ENCODE peak calls at places on chromosomes 6 and 20, in eight cellular contexts. One of them, this sample, is unnamed.

GRCh38 chr20:31859266-31859997 is 10.9 kb downstream of the DUSP15 start:
- DNase-seq in activated T-helper 1 cell treated with anti-CD3 and anti-CD28 coated beads, Interleukin-2, amount 50 U/mL, for 16 hours: no peak
- DNase-seq in aorta: peak
- DNase-seq in astrocyte: no peak
- DNase-seq in NCI-H2171: no peak
- DNase-seq in endothelial cell: no peak
- DNase-seq in stimulated activated CD4-positive, alpha-beta T cell treated with anti-CD3 and anti-CD28 coated beads, Interleukin-1b, Interleukin-23, amount 100 ng/mL, for 4 hours: no peak
- DNase-seq in fibroblast of the aortic adventitia: no peak
- DNase-seq in this sample: no peak

GRCh38 chr20:25059866-25060465 is 2.0 kb upstream of the ACSS1 start:
- DNase-seq in stimulated activated CD4-positive, alpha-beta T cell treated with anti-CD3 and anti-CD28 coated beads, Interleukin-1b, Interleukin-23, amount 100 ng/mL, for 4 hours: no peak
- DNase-seq in aorta: no peak
- DNase-seq in activated T-helper 1 cell treated with anti-CD3 and anti-CD28 coated beads, Interleukin-2, amount 50 U/mL, for 16 hours: no peak
- DNase-seq in NCI-H2171: no peak
- DNase-seq in fibroblast of the aortic adventitia: no peak
- DNase-seq in endothelial cell: no peak
- DNase-seq in astrocyte: no peak
- DNase-seq in this sample: no peak

GRCh38 chr20:52438326-52438963 is 246.9 kb upstream of the ZFP64 start:
- DNase-seq in NCI-H2171: no peak
- DNase-seq in activated T-helper 1 cell treated with anti-CD3 and anti-CD28 coated beads, Interleukin-2, amount 50 U/mL, for 16 hours: no peak
- DNase-seq in astrocyte: no peak
- DNase-seq in endothelial cell: no peak
- DNase-seq in aorta: no peak
- DNase-seq in fibroblast of the aortic adventitia: no peak
- DNase-seq in stimulated activated CD4-positive, alpha-beta T cell treated with anti-CD3 and anti-CD28 coated beads, Interleukin-1b, Interleukin-23, amount 100 ng/mL, for 4 hours: no peak
- DNase-seq in this sample: no peak

GRCh38 chr20:61044499-61044898 is 207.6 kb upstream of the CDH4 start:
- DNase-seq in fibroblast of the aortic adventitia: no peak
- DNase-seq in aorta: no peak
- DNase-seq in astrocyte: no peak
- DNase-seq in NCI-H2171: no peak
- DNase-seq in stimulated activated CD4-positive, alpha-beta T cell treated with anti-CD3 and anti-CD28 coated beads, Interleukin-1b, Interleukin-23, amount 100 ng/mL, for 4 hours: no peak
- DNase-seq in activated T-helper 1 cell treated with anti-CD3 and anti-CD28 coated beads, Interleukin-2, amount 50 U/mL, for 16 hours: no peak
- DNase-seq in endothelial cell: no peak
- DNase-seq in this sample: no peak

GRCh38 chr6:40387871-40388264 is 199.3 kb downstream of the LRFN2 start:
- DNase-seq in endothelial cell: no peak
- DNase-seq in NCI-H2171: no peak
- DNase-seq in aorta: no peak
- DNase-seq in astrocyte: no peak
- DNase-seq in activated T-helper 1 cell treated with anti-CD3 and anti-CD28 coated beads, Interleukin-2, amount 50 U/mL, for 16 hours: no peak
- DNase-seq in stimulated activated CD4-positive, alpha-beta T cell treated with anti-CD3 and anti-CD28 coated beads, Interleukin-1b, Interleukin-23, amount 100 ng/mL, for 4 hours: no peak
- DNase-seq in fibroblast of the aortic adventitia: no peak
- DNase-seq in this sample: no peak

GRCh38 chr6:13813621-13814175 is 659 bp downstream of the MCUR1 start:
- DNase-seq in fibroblast of the aortic adventitia: peak
- DNase-seq in stimulated activated CD4-positive, alpha-beta T cell treated with anti-CD3 and anti-CD28 coated beads, Interleukin-1b, Interleukin-23, amount 100 ng/mL, for 4 hours: no peak
- DNase-seq in aorta: peak
- DNase-seq in NCI-H2171: peak
- DNase-seq in activated T-helper 1 cell treated with anti-CD3 and anti-CD28 coated beads, Interleukin-2, amount 50 U/mL, for 16 hours: no peak
- DNase-seq in endothelial cell: peak
- DNase-seq in astrocyte: peak
- DNase-seq in this sample: no peak

GRCh38 chr6:83707829-83708545 is 914 bp downstream of the SNAP91 start:
- DNase-seq in stimulated activated CD4-positive, alpha-beta T cell treated with anti-CD3 and anti-CD28 coated beads, Interleukin-1b, Interleukin-23, amount 100 ng/mL, for 4 hours: no peak
- DNase-seq in fibroblast of the aortic adventitia: no peak
- DNase-seq in endothelial cell: peak
- DNase-seq in astrocyte: peak
- DNase-seq in aorta: peak
- DNase-seq in NCI-H2171: peak
- DNase-seq in activated T-helper 1 cell treated with anti-CD3 and anti-CD28 coated beads, Interleukin-2, amount 50 U/mL, for 16 hours: no peak
- DNase-seq in this sample: no peak

GRCh38 chr6:169859978-169860703 is 108.7 kb downstream of the ERMARD start:
- DNase-seq in activated T-helper 1 cell treated with anti-CD3 and anti-CD28 coated beads, Interleukin-2, amount 50 U/mL, for 16 hours: no peak
- DNase-seq in NCI-H2171: no peak
- DNase-seq in aorta: peak
- DNase-seq in endothelial cell: no peak
- DNase-seq in stimulated activated CD4-positive, alpha-beta T cell treated with anti-CD3 and anti-CD28 coated beads, Interleukin-1b, Interleukin-23, amount 100 ng/mL, for 4 hours: no peak
- DNase-seq in fibroblast of the aortic adventitia: no peak
- DNase-seq in astrocyte: no peak
- DNase-seq in this sample: no peak

GRCh38 chr6:13368079-13368478 is 39.7 kb upstream of the TBC1D7 start:
- DNase-seq in endothelial cell: no peak
- DNase-seq in fibroblast of the aortic adventitia: no peak
- DNase-seq in aorta: no peak
- DNase-seq in NCI-H2171: no peak
- DNase-seq in activated T-helper 1 cell treated with anti-CD3 and anti-CD28 coated beads, Interleukin-2, amount 50 U/mL, for 16 hours: no peak
- DNase-seq in astrocyte: no peak
- DNase-seq in stimulated activated CD4-positive, alpha-beta T cell treated with anti-CD3 and anti-CD28 coated beads, Interleukin-1b, Interleukin-23, amount 100 ng/mL, for 4 hours: no peak
- DNase-seq in this sample: no peak

GRCh38 chr6:154223296-154223695 is 133.3 kb downstream of the IPCEF1 start:
- DNase-seq in NCI-H2171: no peak
- DNase-seq in endothelial cell: no peak
- DNase-seq in astrocyte: no peak
- DNase-seq in activated T-helper 1 cell treated with anti-CD3 and anti-CD28 coated beads, Interleukin-2, amount 50 U/mL, for 16 hours: no peak
- DNase-seq in stimulated activated CD4-positive, alpha-beta T cell treated with anti-CD3 and anti-CD28 coated beads, Interleukin-1b, Interleukin-23, amount 100 ng/mL, for 4 hours: no peak
- DNase-seq in aorta: no peak
- DNase-seq in fibroblast of the aortic adventitia: no peak
- DNase-seq in this sample: no peak

GRCh38 chr20:62780204-62780603 is 16.1 kb upstream of the MRGBP start:
- DNase-seq in fibroblast of the aortic adventitia: no peak
- DNase-seq in NCI-H2171: peak
- DNase-seq in astrocyte: no peak
- DNase-seq in aorta: no peak
- DNase-seq in endothelial cell: no peak
- DNase-seq in stimulated activated CD4-positive, alpha-beta T cell treated with anti-CD3 and anti-CD28 coated beads, Interleukin-1b, Interleukin-23, amount 100 ng/mL, for 4 hours: no peak
- DNase-seq in activated T-helper 1 cell treated with anti-CD3 and anti-CD28 coated beads, Interleukin-2, amount 50 U/mL, for 16 hours: no peak
- DNase-seq in this sample: no peak

GRCh38 chr6:63904844-63905243 is 269.2 kb downstream of the PHF3 start:
- DNase-seq in endothelial cell: no peak
- DNase-seq in NCI-H2171: no peak
- DNase-seq in fibroblast of the aortic adventitia: peak
- DNase-seq in stimulated activated CD4-positive, alpha-beta T cell treated with anti-CD3 and anti-CD28 coated beads, Interleukin-1b, Interleukin-23, amount 100 ng/mL, for 4 hours: no peak
- DNase-seq in aorta: no peak
- DNase-seq in astrocyte: peak
- DNase-seq in activated T-helper 1 cell treated with anti-CD3 and anti-CD28 coated beads, Interleukin-2, amount 50 U/mL, for 16 hours: no peak
- DNase-seq in this sample: no peak

GRCh38 chr6:157235600-157236039 is 87.7 kb downstream of the TMEM242 start:
- DNase-seq in stimulated activated CD4-positive, alpha-beta T cell treated with anti-CD3 and anti-CD28 coated beads, Interleukin-1b, Interleukin-23, amount 100 ng/mL, for 4 hours: peak
- DNase-seq in aorta: peak
- DNase-seq in NCI-H2171: no peak
- DNase-seq in activated T-helper 1 cell treated with anti-CD3 and anti-CD28 coated beads, Interleukin-2, amount 50 U/mL, for 16 hours: peak
- DNase-seq in astrocyte: peak
- DNase-seq in fibroblast of the aortic adventitia: peak
- DNase-seq in endothelial cell: peak
- DNase-seq in this sample: no peak

GRCh38 chr20:44780226-44780625 is 30.1 kb downstream of the RIMS4 start:
- DNase-seq in activated T-helper 1 cell treated with anti-CD3 and anti-CD28 coated beads, Interleukin-2, amount 50 U/mL, for 16 hours: no peak
- DNase-seq in astrocyte: peak
- DNase-seq in stimulated activated CD4-positive, alpha-beta T cell treated with anti-CD3 and anti-CD28 coated beads, Interleukin-1b, Interleukin-23, amount 100 ng/mL, for 4 hours: peak
- DNase-seq in aorta: peak
- DNase-seq in fibroblast of the aortic adventitia: peak
- DNase-seq in endothelial cell: peak
- DNase-seq in NCI-H2171: no peak
- DNase-seq in this sample: no peak